ENCODE peak calls at places on chromosome 11, in six cellular contexts. One of them, this sample, is unnamed.

GRCh38 chr11:10641314-10642206 is 52.0 kb downstream of the IRAG1 start:
- DNase-seq in adrenal gland: no peak
- DNase-seq in aorta: no peak
- DNase-seq in stimulated activated CD4-positive, alpha-beta T cell treated with anti-CD3 and anti-CD28 coated beads, Interleukin-4, amount 100 ng/mL, for 48 hours: no peak
- DNase-seq in CD8-positive, alpha-beta T cell: no peak
- DNase-seq in AG04450: no peak
- DNase-seq in this sample: no peak

GRCh38 chr11:57598831-57599155 is 1.3 kb downstream of the SERPING1 start:
- DNase-seq in adrenal gland: no peak
- DNase-seq in aorta: no peak
- DNase-seq in stimulated activated CD4-positive, alpha-beta T cell treated with anti-CD3 and anti-CD28 coated beads, Interleukin-4, amount 100 ng/mL, for 48 hours: no peak
- DNase-seq in CD8-positive, alpha-beta T cell: no peak
- DNase-seq in AG04450: no peak
- DNase-seq in this sample: no peak

GRCh38 chr11:78516281-78516680 is 58.4 kb downstream of the NARS2 start:
- DNase-seq in adrenal gland: no peak
- DNase-seq in aorta: no peak
- DNase-seq in stimulated activated CD4-positive, alpha-beta T cell treated with anti-CD3 and anti-CD28 coated beads, Interleukin-4, amount 100 ng/mL, for 48 hours: no peak
- DNase-seq in CD8-positive, alpha-beta T cell: no peak
- DNase-seq in AG04450: no peak
- DNase-seq in this sample: no peak

GRCh38 chr11:92642146-92642919 is 327.1 kb upstream of the MTNR1B start:
- DNase-seq in adrenal gland: no peak
- DNase-seq in aorta: no peak
- DNase-seq in stimulated activated CD4-positive, alpha-beta T cell treated with anti-CD3 and anti-CD28 coated beads, Interleukin-4, amount 100 ng/mL, for 48 hours: no peak
- DNase-seq in CD8-positive, alpha-beta T cell: no peak
- DNase-seq in AG04450: no peak
- DNase-seq in this sample: no peak

GRCh38 chr11:86484164-86484794 is 109.6 kb downstream of the CCDC81 start:
- DNase-seq in adrenal gland: peak
- DNase-seq in aorta: peak
- DNase-seq in stimulated activated CD4-positive, alpha-beta T cell treated with anti-CD3 and anti-CD28 coated beads, Interleukin-4, amount 100 ng/mL, for 48 hours: no peak
- DNase-seq in CD8-positive, alpha-beta T cell: no peak
- DNase-seq in AG04450: peak
- DNase-seq in this sample: no peak

GRCh38 chr11:118931576-118931975 is 5.8 kb upstream of the BCL9L start:
- DNase-seq in adrenal gland: no peak
- DNase-seq in aorta: no peak
- DNase-seq in stimulated activated CD4-positive, alpha-beta T cell treated with anti-CD3 and anti-CD28 coated beads, Interleukin-4, amount 100 ng/mL, for 48 hours: no peak
- DNase-seq in CD8-positive, alpha-beta T cell: no peak
- DNase-seq in AG04450: no peak
- DNase-seq in this sample: no peak

GRCh38 chr11:125402436-125402835 is 93.6 kb downstream of the FEZ1 start:
- DNase-seq in adrenal gland: peak
- DNase-seq in aorta: no peak
- DNase-seq in stimulated activated CD4-positive, alpha-beta T cell treated with anti-CD3 and anti-CD28 coated beads, Interleukin-4, amount 100 ng/mL, for 48 hours: no peak
- DNase-seq in CD8-positive, alpha-beta T cell: no peak
- DNase-seq in AG04450: no peak
- DNase-seq in this sample: no peak

GRCh38 chr11:118899296-118899688 is 15.6 kb downstream of the CXCR5 start:
- DNase-seq in adrenal gland: no peak
- DNase-seq in aorta: no peak
- DNase-seq in stimulated activated CD4-positive, alpha-beta T cell treated with anti-CD3 and anti-CD28 coated beads, Interleukin-4, amount 100 ng/mL, for 48 hours: no peak
- DNase-seq in CD8-positive, alpha-beta T cell: no peak
- DNase-seq in AG04450: no peak
- DNase-seq in this sample: no peak

GRCh38 chr11:119742263-119742861 is 13.4 kb upstream of the NECTIN1 start:
- DNase-seq in adrenal gland: no peak
- DNase-seq in aorta: peak
- DNase-seq in stimulated activated CD4-positive, alpha-beta T cell treated with anti-CD3 and anti-CD28 coated beads, Interleukin-4, amount 100 ng/mL, for 48 hours: no peak
- DNase-seq in CD8-positive, alpha-beta T cell: no peak
- DNase-seq in AG04450: no peak
- DNase-seq in this sample: no peak